ENCODE peak calls at places on chromosomes 5 and 9, in six cellular contexts. D is fibroblast of villous mesenchyme, I is heart right ventricle, C is fibroblast of pulmonary artery, Q is AG10803, A is AG04449. O is an unnamed sample.

GRCh38 chr9:34559616-34560546 is 29.6 kb downstream of the CNTFR start:
- DNase-seq in C (peak; percentile 84), Q (peak; percentile 59), A (no peak), D (peak; percentile 70), I (peak; percentile 61), O (no peak)

GRCh38 chr5:36180556-36181350 is 28.8 kb downstream of the SKP2 start:
- DNase-seq in I (no peak), C (no peak), D (no peak), Q (no peak), A (no peak), O (no peak)

GRCh38 chr9:112819635-112820496 is 69.3 kb downstream of the SNX30 start:
- DNase-seq in I (peak; percentile 38), A (peak; percentile 29), Q (peak; percentile 79), C (peak; percentile 84), D (peak; percentile 72), O (no peak)

GRCh38 chr9:5945112-5945511 is 54.4 kb downstream of the MLANA start:
- DNase-seq in D (no peak), A (no peak), Q (no peak), I (no peak), C (no peak), O (no peak)

GRCh38 chr5:34480810-34481528 is 175.2 kb upstream of the RAI14 start:
- DNase-seq in I (no peak), Q (no peak), D (no peak), C (no peak), A (no peak), O (no peak)

GRCh38 chr5:106397700-106398099 is 1273.0 kb downstream of the EFNA5 start:
- DNase-seq in Q (peak; percentile 91), C (peak; percentile 87), A (peak; percentile 88), D (peak; percentile 64), I (no peak), O (no peak)

GRCh38 chr5:14081791-14082190 is 61.4 kb upstream of the TRIO start:
- DNase-seq in A (no peak), Q (peak; percentile 41), C (peak; percentile 60), D (no peak), I (no peak), O (no peak)

GRCh38 chr9:21171351-21171750 is 4.9 kb upstream of the IFNA21 start:
- DNase-seq in A (no peak), D (no peak), C (no peak), I (no peak), Q (no peak), O (no peak)

GRCh38 chr9:69083321-69083720 is 47.8 kb downstream of the FXN start:
- DNase-seq in A (no peak), C (no peak), D (no peak), I (no peak), Q (no peak), O (no peak)

GRCh38 chr9:20989923-20990341 is 41.5 kb downstream of the HACD4 start:
- DNase-seq in D (no peak), A (no peak), C (no peak), Q (no peak), I (peak; percentile 22), O (no peak)

GRCh38 chr9:34524349-34524748 is 1.6 kb upstream of the ENHO start:
- DNase-seq in C (no peak), Q (no peak), A (no peak), I (no peak), D (no peak), O (no peak)

GRCh38 chr9:95785209-95785608 is 90.3 kb upstream of the ERCC6L2 start:
- DNase-seq in C (no peak), I (no peak), Q (no peak), D (no peak), A (no peak), O (no peak)

GRCh38 chr9:20315672-20316071 is 306.6 kb downstream of the MLLT3 start:
- DNase-seq in C (peak; percentile 62), A (peak; percentile 51), Q (peak; percentile 68), D (peak; percentile 64), I (no peak), O (no peak)

GRCh38 chr5:18487928-18488480 is 853.7 kb downstream of the TAF11L14 start:
- DNase-seq in D (no peak), Q (no peak), A (no peak), I (no peak), C (no peak), O (no peak)

GRCh38 chr9:137880976-137881530 is 3.5 kb downstream of the CACNA1B start:
- DNase-seq in A (no peak), Q (no peak), I (no peak), C (no peak), D (no peak), O (no peak)

GRCh38 chr9:106072421-106072820 is 378.1 kb downstream of the TMEM38B start:
- DNase-seq in D (no peak), Q (no peak), C (no peak), A (no peak), I (no peak), O (no peak)

GRCh38 chr9:133371261-133371711 is 4.6 kb downstream of the SURF4 start:
- DNase-seq in A (no peak), D (no peak), I (no peak), Q (no peak), C (no peak), O (no peak)

GRCh38 chr9:16092627-16093091 is 539.8 kb downstream of the CCDC171 start:
- DNase-seq in C (peak; percentile 51), A (no peak), Q (no peak), I (peak; percentile 18), D (peak; percentile 82), O (no peak)

GRCh38 chr5:68021185-68021584 is 194.4 kb upstream of the PIK3R1 start:
- DNase-seq in A (no peak), Q (no peak), C (no peak), I (no peak), D (no peak), O (no peak)

DNA sequence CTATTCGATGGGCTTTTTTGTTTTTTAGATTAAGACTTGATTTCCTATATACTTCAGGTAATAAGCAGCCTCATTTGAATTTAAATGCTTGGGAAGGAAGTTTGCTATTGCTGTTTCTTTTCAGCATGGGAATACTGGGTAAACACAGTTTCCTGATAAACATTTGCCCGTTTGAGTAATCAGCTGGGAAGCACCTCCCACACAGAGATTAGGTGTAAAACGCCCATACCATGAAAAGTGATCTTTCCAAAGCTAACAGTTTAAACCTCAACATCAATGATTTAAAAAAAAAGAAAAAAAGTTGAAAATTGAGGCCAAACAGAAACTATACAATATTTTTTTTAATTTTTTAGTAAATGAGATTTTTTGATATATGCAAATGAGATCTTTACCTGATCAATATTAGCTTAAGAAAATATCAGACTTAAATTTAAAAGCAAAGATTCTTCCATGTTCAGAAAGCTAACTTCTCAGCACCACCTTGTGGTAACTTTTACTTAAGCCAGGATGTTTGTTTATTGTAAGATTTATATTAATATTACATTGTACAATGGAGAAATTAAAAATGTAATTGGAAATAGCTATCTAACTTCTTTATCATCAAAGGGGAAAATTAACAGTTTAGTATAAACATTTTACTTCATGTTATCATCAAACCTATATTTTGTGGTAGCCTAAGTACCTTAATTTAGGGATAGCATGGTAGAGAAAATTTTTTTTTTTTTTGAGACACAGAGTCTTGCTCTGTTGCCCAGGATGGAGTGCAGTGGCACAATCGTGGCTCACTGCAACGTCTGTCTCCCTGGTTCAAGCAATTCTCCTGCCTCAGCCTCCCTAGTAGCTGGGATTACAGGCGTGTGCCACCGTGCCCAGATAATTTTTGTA is 39.8 kb downstream of the F2RL2 start:
- DNase-seq in Q (peak; percentile 15), D (peak; percentile 33), A (no peak), C (peak; percentile 65), I (no peak), O (no peak)
- TF ChIP-seq CTCF in Q (peak; percentile 40), D (peak; percentile 40), A (peak; percentile 15), C (peak; percentile 60), I (peak; percentile 51), O (no peak)

GRCh38 chr5:54415147-54415546 is 40.4 kb upstream of the HSPB3 start:
- DNase-seq in D (no peak), A (no peak), C (no peak), I (no peak), Q (no peak), O (no peak)

GRCh38 chr5:54415896-54416640 is 39.4 kb upstream of the HSPB3 start:
- DNase-seq in D (peak; percentile 10), A (peak; percentile 75), Q (no peak), C (no peak), I (no peak), O (no peak)

GRCh38 chr5:54412913-54413312 is 42.6 kb upstream of the HSPB3 start:
- DNase-seq in D (no peak), C (no peak), A (no peak), I (no peak), Q (no peak), O (no peak)

DNA sequence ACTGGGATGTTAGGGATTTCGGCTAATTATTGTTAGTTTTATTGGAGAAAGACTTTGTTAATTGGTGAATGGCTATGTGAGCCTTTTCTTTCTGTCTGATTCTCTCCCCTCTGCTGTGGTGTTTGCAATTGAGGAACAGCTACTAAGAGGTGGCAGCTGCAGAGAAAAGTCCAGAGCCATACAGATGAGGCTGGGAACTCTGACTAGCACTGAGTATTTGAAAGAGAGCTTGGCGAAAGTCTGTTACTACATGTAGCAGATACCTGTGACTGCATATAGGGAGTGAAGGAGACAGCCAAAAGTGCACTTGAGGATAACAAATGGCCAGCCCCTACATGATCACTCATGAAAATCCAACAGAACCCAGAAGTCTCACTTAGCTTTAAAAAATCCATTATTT is 44.3 kb upstream of the HSPB3 start:
- DNase-seq in Q (no peak), A (no peak), C (no peak), I (no peak), D (no peak), O (no peak)
- H3K4me3 ChIP-seq in Q (no peak overlapping the region), A (no peak overlapping the region), C (no peak overlapping the region), I (no peak overlapping the region), D (no peak overlapping the region), O (no peak overlapping the region)

GRCh38 chr5:2902186-2902585 is 150.7 kb upstream of the IRX2 start:
- DNase-seq in I (no peak), A (no peak), C (no peak), D (no peak), Q (no peak), O (no peak)

GRCh38 chr5:2902742-2903297 is 151.3 kb upstream of the IRX2 start:
- DNase-seq in D (no peak), Q (no peak), I (no peak), A (no peak), C (no peak), O (no peak)

GRCh38 chr5:2901096-2901495 is 149.6 kb upstream of the IRX2 start:
- DNase-seq in D (no peak), C (no peak), Q (no peak), I (no peak), A (no peak), O (no peak)

GRCh38 chr5:2900360-2900759 is 148.9 kb upstream of the IRX2 start:
- DNase-seq in I (no peak), C (no peak), Q (no peak), A (no peak), D (no peak), O (no peak)

DNA sequence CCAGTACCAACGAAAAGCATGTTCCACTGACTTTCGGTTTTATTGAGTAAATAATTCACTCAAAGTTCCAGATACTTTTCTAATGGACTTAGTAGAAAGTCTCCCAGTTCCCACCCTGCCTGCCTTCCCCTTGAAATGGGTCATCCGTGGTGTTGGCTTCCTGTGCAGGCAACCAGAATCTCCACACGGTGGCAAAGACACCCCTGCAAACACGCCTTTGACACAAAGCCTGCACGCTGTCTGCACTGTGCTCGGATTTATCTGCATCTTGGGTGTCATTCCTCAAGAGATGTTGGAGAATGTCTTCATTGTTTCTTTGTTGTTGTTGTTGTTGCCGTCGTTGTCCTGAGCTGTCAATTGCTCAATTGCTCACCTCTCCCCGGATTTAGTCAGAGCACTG is 150.0 kb upstream of the IRX2 start:
- DNase-seq in Q (no peak), I (no peak), C (no peak), D (no peak), A (no peak), O (no peak)
- TF ChIP-seq CTCF in Q (no peak), I (no peak), C (no peak), D (no peak), A (no peak), O (no peak)

GRCh38 chr5:150777685-150778084 is 872 bp upstream of the SMIM3 start:
- DNase-seq in C (no peak), Q (no peak), I (no peak), D (no peak), A (no peak), O (no peak)
- H3K4me3 ChIP-seq in C (peak overlapping the region; percentile 66), Q (peak overlapping the region; percentile 88), I (peak overlapping the region; percentile 92), D (peak overlapping the region; percentile 95), A (peak overlapping the region; percentile 91), O (peak overlapping the region; percentile 89)